ENCODE peak calls at places on chromosome 17, in four cellular contexts. One of them, this sample, is unnamed.

GRCh38 chr17:75853410-75853809 is 1.7 kb downstream of the WBP2 start:
- DNase-seq in activated CD4-positive, alpha-beta T cell treated with anti-CD3 and anti-CD28 coated beads, Interleukin-2, amount 50 U/mL, for 4 hours: no peak
- DNase-seq in uterus: no peak
- DNase-seq in CD8-positive, alpha-beta T cell: no peak
- DNase-seq in this sample: no peak

GRCh38 chr17:5871666-5872065 is 198.5 kb upstream of the WSCD1 start:
- DNase-seq in activated CD4-positive, alpha-beta T cell treated with anti-CD3 and anti-CD28 coated beads, Interleukin-2, amount 50 U/mL, for 4 hours: no peak
- DNase-seq in uterus: no peak
- DNase-seq in CD8-positive, alpha-beta T cell: no peak
- DNase-seq in this sample: no peak

GRCh38 chr17:37714897-37715296 is 30.0 kb downstream of the HNF1B start:
- DNase-seq in activated CD4-positive, alpha-beta T cell treated with anti-CD3 and anti-CD28 coated beads, Interleukin-2, amount 50 U/mL, for 4 hours: no peak
- DNase-seq in uterus: no peak
- DNase-seq in CD8-positive, alpha-beta T cell: no peak
- DNase-seq in this sample: no peak

GRCh38 chr17:63579633-63580032 is 21.1 kb upstream of the TACO1 start:
- DNase-seq in activated CD4-positive, alpha-beta T cell treated with anti-CD3 and anti-CD28 coated beads, Interleukin-2, amount 50 U/mL, for 4 hours: no peak
- DNase-seq in uterus: no peak
- DNase-seq in CD8-positive, alpha-beta T cell: no peak
- DNase-seq in this sample: no peak

GRCh38 chr17:75776399-75777242 is 8.0 kb upstream of the UNK start:
- DNase-seq in activated CD4-positive, alpha-beta T cell treated with anti-CD3 and anti-CD28 coated beads, Interleukin-2, amount 50 U/mL, for 4 hours: no peak
- DNase-seq in uterus: no peak
- DNase-seq in CD8-positive, alpha-beta T cell: no peak
- DNase-seq in this sample: no peak

GRCh38 chr17:48478224-48479013 is 48.4 kb upstream of the SKAP1 start:
- DNase-seq in activated CD4-positive, alpha-beta T cell treated with anti-CD3 and anti-CD28 coated beads, Interleukin-2, amount 50 U/mL, for 4 hours: no peak
- DNase-seq in uterus: no peak
- DNase-seq in CD8-positive, alpha-beta T cell: no peak
- DNase-seq in this sample: peak

GRCh38 chr17:18182190-18182977 is 1.2 kb upstream of the ALKBH5 start:
- DNase-seq in activated CD4-positive, alpha-beta T cell treated with anti-CD3 and anti-CD28 coated beads, Interleukin-2, amount 50 U/mL, for 4 hours: no peak
- DNase-seq in uterus: peak
- DNase-seq in CD8-positive, alpha-beta T cell: no peak
- DNase-seq in this sample: no peak

GRCh38 chr17:66540131-66540781 is 237.8 kb downstream of the PRKCA start:
- DNase-seq in activated CD4-positive, alpha-beta T cell treated with anti-CD3 and anti-CD28 coated beads, Interleukin-2, amount 50 U/mL, for 4 hours: no peak
- DNase-seq in uterus: peak
- DNase-seq in CD8-positive, alpha-beta T cell: no peak
- DNase-seq in this sample: no peak

GRCh38 chr17:40303706-40304450 is 5.1 kb upstream of the RARA start:
- DNase-seq in activated CD4-positive, alpha-beta T cell treated with anti-CD3 and anti-CD28 coated beads, Interleukin-2, amount 50 U/mL, for 4 hours: no peak
- DNase-seq in uterus: peak
- DNase-seq in CD8-positive, alpha-beta T cell: no peak
- DNase-seq in this sample: no peak

GRCh38 chr17:39051001-39051605 is 83.9 kb upstream of the FBXO47 start:
- DNase-seq in activated CD4-positive, alpha-beta T cell treated with anti-CD3 and anti-CD28 coated beads, Interleukin-2, amount 50 U/mL, for 4 hours: no peak
- DNase-seq in uterus: no peak
- DNase-seq in CD8-positive, alpha-beta T cell: no peak
- DNase-seq in this sample: no peak

GRCh38 chr17:17076066-17076465 is 33.8 kb downstream of the MPRIP start:
- DNase-seq in activated CD4-positive, alpha-beta T cell treated with anti-CD3 and anti-CD28 coated beads, Interleukin-2, amount 50 U/mL, for 4 hours: no peak
- DNase-seq in uterus: no peak
- DNase-seq in CD8-positive, alpha-beta T cell: no peak
- DNase-seq in this sample: no peak

This sample was measured in NK-92 treated with Interleukin-12 subunit alpha and Interleukin-12 subunit beta, amount 100 ng/mL, for 24 hours.